ENCODE peak calls at places on chromosome 18, in ten cellular contexts. One of them, this sample, is unnamed.
A peak's percentile ranks its signal among the peaks of the same experiment; 100 is the strongest.

GRCh38 chr18:34848695-34849094 is 138.6 kb downstream of the DTNA start:
- DNase-seq in Calu3: no peak
- DNase-seq in GM06990: no peak
- DNase-seq in GM12865: no peak
- DNase-seq in AG09319: no peak
- DNase-seq in AG09309: no peak
- DNase-seq in heart left ventricle: no peak
- DNase-seq in nephron progenitor cell: no peak
- DNase-seq in cardiac muscle cell: no peak
- DNase-seq in stomach: no peak
- DNase-seq in this sample: no peak

GRCh38 chr18:70355620-70356385 is 67.0 kb downstream of the SOCS6 start:
- DNase-seq in nephron progenitor cell: no peak
- DNase-seq in GM06990: no peak
- DNase-seq in GM12865: no peak
- DNase-seq in Calu3: no peak
- DNase-seq in AG09309: no peak
- DNase-seq in stomach: no peak
- DNase-seq in heart left ventricle: no peak
- DNase-seq in AG09319: no peak
- DNase-seq in cardiac muscle cell: no peak
- DNase-seq in this sample: no peak

GRCh38 chr18:50401888-50402287 is 27.0 kb downstream of the SKA1 start:
- DNase-seq in cardiac muscle cell: peak; percentile 82
- DNase-seq in Calu3: peak; percentile 69
- DNase-seq in AG09309: no peak
- DNase-seq in GM12865: no peak
- DNase-seq in heart left ventricle: peak; percentile 47
- DNase-seq in AG09319: no peak
- DNase-seq in nephron progenitor cell: peak; percentile 75
- DNase-seq in stomach: peak; percentile 76
- DNase-seq in GM06990: peak; percentile 24
- DNase-seq in this sample: no peak

GRCh38 chr18:9866627-9867453 is 18.9 kb upstream of the TXNDC2 start:
- DNase-seq in GM12865: no peak
- DNase-seq in AG09309: no peak
- DNase-seq in nephron progenitor cell: no peak
- DNase-seq in heart left ventricle: no peak
- DNase-seq in Calu3: no peak
- DNase-seq in cardiac muscle cell: no peak
- DNase-seq in stomach: no peak
- DNase-seq in AG09319: no peak
- DNase-seq in GM06990: no peak
- DNase-seq in this sample: no peak

GRCh38 chr18:74515620-74516231 is 18.6 kb upstream of the CNDP1 start:
- DNase-seq in stomach: peak; percentile 24
- DNase-seq in AG09319: no peak
- DNase-seq in GM12865: no peak
- DNase-seq in AG09309: no peak
- DNase-seq in GM06990: no peak
- DNase-seq in heart left ventricle: no peak
- DNase-seq in cardiac muscle cell: no peak
- DNase-seq in nephron progenitor cell: no peak
- DNase-seq in Calu3: no peak
- DNase-seq in this sample: no peak

GRCh38 chr18:34773961-34774754 is 64.1 kb downstream of the DTNA start:
- DNase-seq in GM12865: no peak
- DNase-seq in GM06990: no peak
- DNase-seq in AG09319: peak; percentile 24
- DNase-seq in heart left ventricle: peak; percentile 44
- DNase-seq in nephron progenitor cell: no peak
- DNase-seq in stomach: peak; percentile 59
- DNase-seq in AG09309: no peak
- DNase-seq in cardiac muscle cell: no peak
- DNase-seq in Calu3: peak; percentile 32
- DNase-seq in this sample: no peak

GRCh38 chr18:44682181-44682870 is 1.6 kb downstream of the SETBP1 start:
- DNase-seq in AG09309: no peak
- DNase-seq in heart left ventricle: peak; percentile 27
- DNase-seq in cardiac muscle cell: peak; percentile 38
- DNase-seq in GM12865: peak; percentile 31
- DNase-seq in stomach: no peak
- DNase-seq in GM06990: peak; percentile 24
- DNase-seq in Calu3: no peak
- DNase-seq in nephron progenitor cell: peak; percentile 51
- DNase-seq in AG09319: no peak
- DNase-seq in this sample: peak; percentile 35

GRCh38 chr18:68275616-68276015 is 439.3 kb downstream of the TMX3 start:
- DNase-seq in stomach: no peak
- DNase-seq in Calu3: peak; percentile 1
- DNase-seq in heart left ventricle: no peak
- DNase-seq in AG09319: peak; percentile 18
- DNase-seq in nephron progenitor cell: no peak
- DNase-seq in GM12865: no peak
- DNase-seq in cardiac muscle cell: no peak
- DNase-seq in AG09309: peak; percentile 31
- DNase-seq in GM06990: no peak
- DNase-seq in this sample: no peak

GRCh38 chr18:44341759-44342158 is 338.9 kb upstream of the SETBP1 start:
- DNase-seq in stomach: no peak
- DNase-seq in AG09309: no peak
- DNase-seq in AG09319: no peak
- DNase-seq in Calu3: peak; percentile 70
- DNase-seq in heart left ventricle: no peak
- DNase-seq in nephron progenitor cell: no peak
- DNase-seq in cardiac muscle cell: no peak
- DNase-seq in GM06990: no peak
- DNase-seq in GM12865: no peak
- DNase-seq in this sample: no peak

GRCh38 chr18:49321800-49322461 is 138.5 kb downstream of the DYM start:
- DNase-seq in cardiac muscle cell: no peak
- DNase-seq in stomach: no peak
- DNase-seq in AG09319: peak; percentile 25
- DNase-seq in Calu3: no peak
- DNase-seq in heart left ventricle: no peak
- DNase-seq in GM12865: no peak
- DNase-seq in GM06990: no peak
- DNase-seq in AG09309: peak; percentile 5
- DNase-seq in nephron progenitor cell: no peak
- DNase-seq in this sample: no peak

GRCh38 chr18:59079264-59079972 is 60.3 kb upstream of the SEC11C start:
- DNase-seq in AG09319: no peak
- DNase-seq in GM06990: no peak
- DNase-seq in heart left ventricle: no peak
- DNase-seq in Calu3: no peak
- DNase-seq in GM12865: no peak
- DNase-seq in cardiac muscle cell: no peak
- DNase-seq in AG09309: no peak
- DNase-seq in nephron progenitor cell: no peak
- DNase-seq in stomach: no peak
- DNase-seq in this sample: no peak

GRCh38 chr18:25001803-25002202 is 350.2 kb downstream of the ZNF521 start:
- DNase-seq in Calu3: no peak
- DNase-seq in AG09319: no peak
- DNase-seq in AG09309: no peak
- DNase-seq in cardiac muscle cell: no peak
- DNase-seq in GM06990: no peak
- DNase-seq in heart left ventricle: no peak
- DNase-seq in GM12865: no peak
- DNase-seq in stomach: no peak
- DNase-seq in nephron progenitor cell: no peak
- DNase-seq in this sample: no peak

GRCh38 chr18:57984490-57985109 is 59.4 kb upstream of the NEDD4L start:
- DNase-seq in stomach: no peak
- DNase-seq in heart left ventricle: no peak
- DNase-seq in Calu3: no peak
- DNase-seq in AG09319: no peak
- DNase-seq in cardiac muscle cell: no peak
- DNase-seq in GM06990: no peak
- DNase-seq in GM12865: no peak
- DNase-seq in AG09309: no peak
- DNase-seq in nephron progenitor cell: no peak
- DNase-seq in this sample: no peak
- TF ChIP-seq CTCF in stomach: no peak
- TF ChIP-seq CTCF in heart left ventricle: no peak
- TF ChIP-seq CTCF in Calu3: no peak
- TF ChIP-seq CTCF in AG09319: no peak
- TF ChIP-seq CTCF in cardiac muscle cell: no peak
- TF ChIP-seq CTCF in GM06990: no peak
- TF ChIP-seq CTCF in GM12865: no peak
- TF ChIP-seq CTCF in AG09309: no peak
- TF ChIP-seq CTCF in nephron progenitor cell: no peak
- TF ChIP-seq CTCF in this sample: no peak

GRCh38 chr18:1530650-1531049 is 626.0 kb downstream of the ADCYAP1 start:
- DNase-seq in stomach: no peak
- DNase-seq in nephron progenitor cell: no peak
- DNase-seq in GM06990: no peak
- DNase-seq in GM12865: no peak
- DNase-seq in heart left ventricle: no peak
- DNase-seq in AG09319: no peak
- DNase-seq in Calu3: no peak
- DNase-seq in AG09309: no peak
- DNase-seq in cardiac muscle cell: no peak
- DNase-seq in this sample: no peak

GRCh38 chr18:1527805-1528204 is 623.1 kb downstream of the ADCYAP1 start:
- DNase-seq in cardiac muscle cell: no peak
- DNase-seq in AG09309: no peak
- DNase-seq in heart left ventricle: no peak
- DNase-seq in Calu3: no peak
- DNase-seq in AG09319: no peak
- DNase-seq in GM12865: no peak
- DNase-seq in stomach: no peak
- DNase-seq in nephron progenitor cell: no peak
- DNase-seq in GM06990: no peak
- DNase-seq in this sample: no peak

GRCh38 chr18:1528447-1528846 is 623.8 kb downstream of the ADCYAP1 start:
- DNase-seq in nephron progenitor cell: no peak
- DNase-seq in stomach: no peak
- DNase-seq in GM06990: no peak
- DNase-seq in Calu3: no peak
- DNase-seq in GM12865: no peak
- DNase-seq in heart left ventricle: no peak
- DNase-seq in AG09309: no peak
- DNase-seq in cardiac muscle cell: no peak
- DNase-seq in AG09319: no peak
- DNase-seq in this sample: no peak

GRCh38 chr18:1526996-1527395 is 622.3 kb downstream of the ADCYAP1 start:
- DNase-seq in GM06990: no peak
- DNase-seq in Calu3: no peak
- DNase-seq in heart left ventricle: no peak
- DNase-seq in AG09309: no peak
- DNase-seq in GM12865: no peak
- DNase-seq in cardiac muscle cell: no peak
- DNase-seq in AG09319: no peak
- DNase-seq in nephron progenitor cell: no peak
- DNase-seq in stomach: no peak
- DNase-seq in this sample: no peak

GRCh38 chr18:1528964-1529509 is 624.4 kb downstream of the ADCYAP1 start:
- DNase-seq in AG09309: no peak
- DNase-seq in stomach: no peak
- DNase-seq in GM12865: no peak
- DNase-seq in AG09319: no peak
- DNase-seq in Calu3: no peak
- DNase-seq in GM06990: no peak
- DNase-seq in nephron progenitor cell: no peak
- DNase-seq in heart left ventricle: no peak
- DNase-seq in cardiac muscle cell: no peak
- DNase-seq in this sample: no peak
- TF ChIP-seq CTCF in AG09309: no peak
- TF ChIP-seq CTCF in stomach: no peak
- TF ChIP-seq CTCF in GM12865: no peak
- TF ChIP-seq CTCF in AG09319: no peak
- TF ChIP-seq CTCF in Calu3: no peak
- TF ChIP-seq CTCF in GM06990: no peak
- TF ChIP-seq CTCF in nephron progenitor cell: no peak
- TF ChIP-seq CTCF in heart left ventricle: no peak
- TF ChIP-seq CTCF in cardiac muscle cell: no peak
- TF ChIP-seq CTCF in this sample: no peak

DNA sequence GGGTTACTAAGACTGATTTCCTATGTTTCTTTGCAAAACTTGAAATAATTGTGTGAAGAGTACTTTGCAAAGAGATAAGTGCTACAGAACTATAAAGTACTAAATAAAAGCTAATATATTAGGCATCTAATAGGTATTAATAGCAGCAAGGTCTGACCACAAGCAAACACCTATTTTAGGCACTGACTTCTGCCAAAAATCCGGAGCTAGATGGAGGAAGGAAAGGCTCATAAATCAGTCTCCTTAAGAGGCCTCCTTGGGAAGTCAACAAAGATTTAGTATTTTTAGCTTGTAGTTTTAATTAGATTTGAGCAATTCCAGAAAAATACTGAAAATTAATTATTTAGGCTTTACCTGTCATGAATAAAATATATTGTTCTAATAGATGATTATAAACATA is 211.1 kb downstream of the PIEZO2 start:
- DNase-seq in GM06990: no peak
- DNase-seq in cardiac muscle cell: no peak
- DNase-seq in AG09309: no peak
- DNase-seq in GM12865: no peak
- DNase-seq in Calu3: no peak
- DNase-seq in stomach: no peak
- DNase-seq in heart left ventricle: no peak
- DNase-seq in nephron progenitor cell: no peak
- DNase-seq in AG09319: no peak
- DNase-seq in this sample: no peak
- TF ChIP-seq CTCF in GM06990: no peak
- TF ChIP-seq CTCF in cardiac muscle cell: no peak
- TF ChIP-seq CTCF in AG09309: no peak
- TF ChIP-seq CTCF in GM12865: no peak
- TF ChIP-seq CTCF in Calu3: no peak
- TF ChIP-seq CTCF in stomach: no peak
- TF ChIP-seq CTCF in heart left ventricle: no peak
- TF ChIP-seq CTCF in nephron progenitor cell: no peak
- TF ChIP-seq CTCF in AG09319: no peak
- TF ChIP-seq CTCF in this sample: no peak

DNA sequence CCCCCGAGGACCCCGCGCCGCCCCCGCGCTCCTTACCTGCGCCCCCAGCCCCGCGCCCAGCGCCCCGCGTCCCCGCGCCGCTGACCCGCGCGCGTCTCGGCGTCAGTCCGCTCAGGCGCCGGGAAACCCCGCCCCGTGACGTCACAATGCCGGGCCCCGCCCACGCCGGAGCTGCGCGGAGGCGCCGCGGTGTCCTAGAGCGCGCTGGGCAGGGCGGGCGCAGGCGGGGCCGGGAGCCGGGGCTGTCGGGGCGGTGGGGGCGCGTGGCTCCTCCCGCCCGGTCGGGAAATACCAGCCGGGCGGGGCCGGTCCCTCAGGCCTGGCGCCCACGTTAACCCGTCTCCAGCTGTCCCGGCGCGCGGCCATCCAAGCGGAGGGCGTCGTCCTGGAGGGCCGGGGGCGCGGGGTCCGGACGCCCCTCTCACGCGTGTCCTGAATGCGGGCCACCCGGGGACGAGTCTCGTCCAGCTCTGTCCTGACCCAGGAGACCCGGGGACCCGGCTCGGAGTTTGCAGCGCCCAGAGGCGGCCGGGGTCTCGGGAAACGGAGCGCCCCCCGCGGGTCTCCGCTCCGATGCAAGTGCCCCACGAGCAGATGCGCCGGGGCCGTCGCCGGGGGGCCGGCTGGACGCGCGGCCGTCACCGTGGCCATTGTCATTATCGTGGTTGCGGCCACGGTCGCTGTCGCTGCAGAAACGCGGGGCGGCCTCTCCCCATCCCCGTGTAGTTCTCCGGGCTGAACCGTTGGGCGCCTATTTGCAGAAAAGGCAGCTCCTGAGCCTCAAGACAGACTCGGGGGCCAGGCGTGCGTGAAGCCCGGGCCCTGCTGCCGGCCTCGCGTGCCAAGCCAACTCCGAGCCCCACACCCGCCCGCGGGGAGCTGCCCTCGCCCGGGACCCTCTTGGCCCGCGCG is at the start of gene SLC66A2:
- DNase-seq in AG09309: no peak
- DNase-seq in AG09319: peak; percentile 61
- DNase-seq in nephron progenitor cell: peak; percentile 100
- DNase-seq in heart left ventricle: peak; percentile 94
- DNase-seq in stomach: peak; percentile 94
- DNase-seq in cardiac muscle cell: peak; percentile 91
- DNase-seq in GM06990: peak; percentile 91
- DNase-seq in Calu3: peak; percentile 92
- DNase-seq in GM12865: peak; percentile 92
- DNase-seq in this sample: peak; percentile 98
- TF ChIP-seq CTCF in AG09309: no peak
- TF ChIP-seq CTCF in AG09319: no peak
- TF ChIP-seq CTCF in nephron progenitor cell: no peak
- TF ChIP-seq CTCF in heart left ventricle: no peak
- TF ChIP-seq CTCF in stomach: no peak
- TF ChIP-seq CTCF in cardiac muscle cell: peak; percentile 5
- TF ChIP-seq CTCF in GM06990: no peak
- TF ChIP-seq CTCF in Calu3: no peak
- TF ChIP-seq CTCF in GM12865: no peak
- TF ChIP-seq CTCF in this sample: no peak